ENCODE peak calls at places on chromosomes 11 and 22, in four cellular contexts. One of them, this sample, is unnamed.

GRCh38 chr11:95088946-95089619 is 563 bp upstream of the ENDOD1 start:
- DNase-seq in activated CD4-positive, CD25-positive, alpha-beta regulatory T cell treated with anti-CD3 and anti-CD28 coated beads, Interleukin-2, amount 50 U/mL, for 72 hours: no peak
- DNase-seq in stomach: peak
- DNase-seq in HCT116: no peak
- DNase-seq in this sample: no peak

GRCh38 chr11:42311944-42312343 is 852.5 kb upstream of the LRRC4C start:
- DNase-seq in activated CD4-positive, CD25-positive, alpha-beta regulatory T cell treated with anti-CD3 and anti-CD28 coated beads, Interleukin-2, amount 50 U/mL, for 72 hours: no peak
- DNase-seq in stomach: no peak
- DNase-seq in HCT116: no peak
- DNase-seq in this sample: no peak

GRCh38 chr11:103673773-103674172 is 362.7 kb upstream of the DDI1 start:
- DNase-seq in activated CD4-positive, CD25-positive, alpha-beta regulatory T cell treated with anti-CD3 and anti-CD28 coated beads, Interleukin-2, amount 50 U/mL, for 72 hours: no peak
- DNase-seq in stomach: no peak
- DNase-seq in HCT116: no peak
- DNase-seq in this sample: no peak

GRCh38 chr11:134676516-134677287 is 264.7 kb upstream of the B3GAT1 start:
- DNase-seq in activated CD4-positive, CD25-positive, alpha-beta regulatory T cell treated with anti-CD3 and anti-CD28 coated beads, Interleukin-2, amount 50 U/mL, for 72 hours: no peak
- DNase-seq in stomach: no peak
- DNase-seq in HCT116: no peak
- DNase-seq in this sample: no peak

GRCh38 chr11:1217151-1217550 is 5.7 kb upstream of the MUC5B start:
- DNase-seq in activated CD4-positive, CD25-positive, alpha-beta regulatory T cell treated with anti-CD3 and anti-CD28 coated beads, Interleukin-2, amount 50 U/mL, for 72 hours: no peak
- DNase-seq in stomach: no peak
- DNase-seq in HCT116: no peak
- DNase-seq in this sample: no peak

GRCh38 chr22:23762866-23763578 is at the start of gene C22orf15:
- DNase-seq in activated CD4-positive, CD25-positive, alpha-beta regulatory T cell treated with anti-CD3 and anti-CD28 coated beads, Interleukin-2, amount 50 U/mL, for 72 hours: no peak
- DNase-seq in stomach: no peak
- DNase-seq in HCT116: no peak
- DNase-seq in this sample: peak

GRCh38 chr22:35400335-35400680 is 368 bp downstream of the MCM5 start:
- DNase-seq in activated CD4-positive, CD25-positive, alpha-beta regulatory T cell treated with anti-CD3 and anti-CD28 coated beads, Interleukin-2, amount 50 U/mL, for 72 hours: no peak
- DNase-seq in stomach: no peak
- DNase-seq in HCT116: no peak
- DNase-seq in this sample: no peak

GRCh38 chr11:134576286-134576685 is 164.2 kb upstream of the B3GAT1 start:
- DNase-seq in activated CD4-positive, CD25-positive, alpha-beta regulatory T cell treated with anti-CD3 and anti-CD28 coated beads, Interleukin-2, amount 50 U/mL, for 72 hours: no peak
- DNase-seq in stomach: no peak
- DNase-seq in HCT116: no peak
- DNase-seq in this sample: no peak

GRCh38 chr11:119092880-119093665 is 8.4 kb downstream of the HMBS start:
- DNase-seq in activated CD4-positive, CD25-positive, alpha-beta regulatory T cell treated with anti-CD3 and anti-CD28 coated beads, Interleukin-2, amount 50 U/mL, for 72 hours: no peak
- DNase-seq in stomach: peak
- DNase-seq in HCT116: no peak
- DNase-seq in this sample: no peak

GRCh38 chr11:7538023-7538422 is 24.2 kb downstream of the PPFIBP2 start:
- DNase-seq in activated CD4-positive, CD25-positive, alpha-beta regulatory T cell treated with anti-CD3 and anti-CD28 coated beads, Interleukin-2, amount 50 U/mL, for 72 hours: no peak
- DNase-seq in stomach: no peak
- DNase-seq in HCT116: no peak
- DNase-seq in this sample: no peak

GRCh38 chr11:32462296-32462695 is 27.0 kb upstream of the WT1 start:
- DNase-seq in activated CD4-positive, CD25-positive, alpha-beta regulatory T cell treated with anti-CD3 and anti-CD28 coated beads, Interleukin-2, amount 50 U/mL, for 72 hours: no peak
- DNase-seq in stomach: no peak
- DNase-seq in HCT116: no peak
- DNase-seq in this sample: peak

GRCh38 chr22:30041881-30042280 is 38.4 kb upstream of the HORMAD2 start:
- DNase-seq in activated CD4-positive, CD25-positive, alpha-beta regulatory T cell treated with anti-CD3 and anti-CD28 coated beads, Interleukin-2, amount 50 U/mL, for 72 hours: no peak
- DNase-seq in stomach: no peak
- DNase-seq in HCT116: no peak
- DNase-seq in this sample: no peak

GRCh38 chr11:112196519-112197087 is 21.3 kb downstream of the BCO2 start:
- DNase-seq in activated CD4-positive, CD25-positive, alpha-beta regulatory T cell treated with anti-CD3 and anti-CD28 coated beads, Interleukin-2, amount 50 U/mL, for 72 hours: no peak
- DNase-seq in stomach: no peak
- DNase-seq in HCT116: no peak
- DNase-seq in this sample: no peak

GRCh38 chr11:120929664-120930154 is 94.2 kb upstream of the TBCEL start:
- DNase-seq in activated CD4-positive, CD25-positive, alpha-beta regulatory T cell treated with anti-CD3 and anti-CD28 coated beads, Interleukin-2, amount 50 U/mL, for 72 hours: peak
- DNase-seq in stomach: peak
- DNase-seq in HCT116: peak
- DNase-seq in this sample: peak

GRCh38 chr11:61846351-61846750 is 18.3 kb downstream of the FADS2 start:
- DNase-seq in activated CD4-positive, CD25-positive, alpha-beta regulatory T cell treated with anti-CD3 and anti-CD28 coated beads, Interleukin-2, amount 50 U/mL, for 72 hours: no peak
- DNase-seq in stomach: no peak
- DNase-seq in HCT116: no peak
- DNase-seq in this sample: no peak

GRCh38 chr22:43829448-43829821 is 17.3 kb upstream of the EFCAB6 start:
- DNase-seq in activated CD4-positive, CD25-positive, alpha-beta regulatory T cell treated with anti-CD3 and anti-CD28 coated beads, Interleukin-2, amount 50 U/mL, for 72 hours: no peak
- DNase-seq in stomach: no peak
- DNase-seq in HCT116: no peak
- DNase-seq in this sample: peak

GRCh38 chr11:94295534-94295933 is 8.8 kb upstream of the IZUMO1R start:
- DNase-seq in activated CD4-positive, CD25-positive, alpha-beta regulatory T cell treated with anti-CD3 and anti-CD28 coated beads, Interleukin-2, amount 50 U/mL, for 72 hours: no peak
- DNase-seq in stomach: no peak
- DNase-seq in HCT116: no peak
- DNase-seq in this sample: no peak

GRCh38 chr11:72856551-72857342 is 42.5 kb downstream of the ATG16L2 start:
- DNase-seq in activated CD4-positive, CD25-positive, alpha-beta regulatory T cell treated with anti-CD3 and anti-CD28 coated beads, Interleukin-2, amount 50 U/mL, for 72 hours: no peak
- DNase-seq in stomach: no peak
- DNase-seq in HCT116: no peak
- DNase-seq in this sample: no peak

GRCh38 chr22:35148381-35148780 is 82.4 kb downstream of the ISX start:
- DNase-seq in activated CD4-positive, CD25-positive, alpha-beta regulatory T cell treated with anti-CD3 and anti-CD28 coated beads, Interleukin-2, amount 50 U/mL, for 72 hours: no peak
- DNase-seq in stomach: no peak
- DNase-seq in HCT116: no peak
- DNase-seq in this sample: no peak

GRCh38 chr11:122439911-122440782 is 215.4 kb upstream of the UBASH3B start:
- DNase-seq in activated CD4-positive, CD25-positive, alpha-beta regulatory T cell treated with anti-CD3 and anti-CD28 coated beads, Interleukin-2, amount 50 U/mL, for 72 hours: no peak
- DNase-seq in stomach: no peak
- DNase-seq in HCT116: no peak
- DNase-seq in this sample: peak

GRCh38 chr11:87820026-87820425 is 355.2 kb downstream of the RAB38 start:
- DNase-seq in activated CD4-positive, CD25-positive, alpha-beta regulatory T cell treated with anti-CD3 and anti-CD28 coated beads, Interleukin-2, amount 50 U/mL, for 72 hours: no peak
- DNase-seq in stomach: no peak
- DNase-seq in HCT116: no peak
- DNase-seq in this sample: peak

This sample was measured in SJCRH30.